ENCODE peak calls at places on chromosomes 2 and 18, in six cellular contexts. B is IMR-90, P is H9, E is mesenchymal stem cell, W is neuronal stem cell, I is H1. V is an unnamed sample.

GRCh38 chr2:215361211-215361875 is 49.5 kb downstream of the ATIC start:
- DNase-seq in B (peak), P (no peak), E (no peak), W (no peak), I (no peak), V (no peak)

GRCh38 chr2:72548081-72548764 is 277.6 kb downstream of the EXOC6B start:
- DNase-seq in B (no peak), P (no peak), E (no peak), W (no peak), I (no peak), V (no peak)

GRCh38 chr2:3142961-3143571 is 234.6 kb downstream of the EIPR1 start:
- DNase-seq in B (no peak), P (no peak), E (no peak), W (no peak), I (no peak), V (no peak)

GRCh38 chr2:113240915-113241911 is 37.5 kb downstream of the PAX8 start:
- DNase-seq in B (peak), P (no peak), E (peak), W (no peak), I (peak), V (peak)

GRCh38 chr18:23229472-23229871 is 94.2 kb downstream of the CABLES1 start:
- DNase-seq in B (peak), P (no peak), E (peak), W (no peak), I (no peak), V (no peak)

GRCh38 chr2:23414876-23415275 is 29.9 kb downstream of the KLHL29 start:
- DNase-seq in B (peak), P (peak), E (peak), W (no peak), I (no peak), V (peak)

GRCh38 chr2:145286716-145287115 is 766.8 kb upstream of the ZEB2 start:
- DNase-seq in B (no peak), P (no peak), E (no peak), W (no peak), I (no peak), V (no peak)

GRCh38 chr18:35695803-35696202 is 114.3 kb downstream of the GALNT1 start:
- DNase-seq in B (no peak), P (no peak), E (no peak), W (no peak), I (no peak), V (no peak)

GRCh38 chr2:164000171-164000570 is 264.4 kb upstream of the FIGN start:
- DNase-seq in B (no peak), P (no peak), E (no peak), W (no peak), I (no peak), V (no peak)

GRCh38 chr2:24840164-24840869 is 47.1 kb downstream of the CENPO start:
- DNase-seq in B (no peak), P (no peak), E (no peak), W (no peak), I (no peak), V (no peak)

GRCh38 chr2:238505119-238505891 is 78.6 kb downstream of the ASB1 start:
- DNase-seq in B (peak), P (no peak), E (no peak), W (no peak), I (no peak), V (no peak)

GRCh38 chr2:151973901-151974199 is 125.0 kb downstream of the CACNB4 start:
- DNase-seq in B (peak), P (peak), E (peak), W (peak), I (peak), V (peak)

GRCh38 chr18:35672897-35673296 is 91.4 kb downstream of the GALNT1 start:
- DNase-seq in B (peak), P (no peak), E (no peak), W (no peak), I (no peak), V (no peak)

DNA sequence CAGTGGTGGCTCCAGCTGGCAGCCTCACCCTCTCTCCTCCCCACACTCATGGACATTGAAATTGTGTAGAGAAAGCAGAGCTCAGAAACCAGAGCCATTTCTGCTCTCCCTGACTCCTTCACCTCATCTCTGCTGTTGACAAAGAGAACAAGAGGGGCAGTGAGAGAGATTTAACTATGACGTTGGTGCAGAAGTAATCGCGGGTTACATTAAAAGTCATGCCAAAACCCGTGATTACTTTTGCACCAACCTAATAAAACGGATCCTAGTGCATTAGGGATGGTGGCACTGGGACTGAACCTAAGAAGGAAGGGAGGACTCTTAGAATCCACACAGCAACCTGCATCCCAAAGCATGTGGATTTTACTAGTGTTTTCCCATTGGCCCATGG is 113.3 kb upstream of the CDC42EP3 start:
- DNase-seq in B (no peak), P (no peak), E (no peak), W (no peak), I (no peak), V (no peak)
- H2BK15ac ChIP-seq in B (peak), P (no peak), E (no peak), W (no peak), I (no peak), V (no peak)

GRCh38 chr2:155298001-155298400 is 599.5 kb downstream of the KCNJ3 start:
- DNase-seq in B (no peak), P (no peak), E (no peak), W (no peak), I (no peak), V (no peak)

DNA sequence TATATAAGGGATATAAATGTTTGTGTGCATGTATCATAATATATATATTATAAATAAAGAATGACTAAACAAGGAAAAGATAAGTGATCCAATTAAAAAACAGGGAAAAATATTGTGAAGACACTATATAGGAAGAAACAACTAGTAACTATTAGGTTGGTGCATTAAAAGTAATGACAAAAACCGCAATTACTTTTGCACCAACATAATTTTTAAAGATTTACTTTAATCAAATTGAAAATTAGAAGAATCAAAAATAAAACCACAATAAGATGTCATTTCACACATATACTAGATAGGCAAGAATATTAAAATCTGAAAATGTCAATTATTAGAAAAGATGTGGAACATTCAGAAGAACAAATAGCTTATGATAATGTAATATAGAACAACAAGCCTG is 595.9 kb downstream of the KCNJ3 start:
- DNase-seq in B (no peak), P (no peak), E (no peak), W (no peak), I (no peak), V (no peak)
- H2AK5ac ChIP-seq in B (no peak), P (no peak), E (no peak), W (no peak), I (no peak), V (no peak)

GRCh38 chr2:10508038-10508437 is 59.9 kb upstream of the ODC1 start:
- DNase-seq in B (no peak), P (no peak), E (no peak), W (no peak), I (no peak), V (no peak)
- H2BK15ac ChIP-seq in B (no peak), P (no peak), E (no peak), W (no peak), I (no peak), V (no peak)

GRCh38 chr2:191143791-191144190 is 7.0 kb downstream of the STAT4 start:
- DNase-seq in B (no peak), P (no peak), E (no peak), W (no peak), I (no peak), V (no peak)

GRCh38 chr2:191148766-191149165 is 2.0 kb downstream of the STAT4 start:
- DNase-seq in B (no peak), P (no peak), E (no peak), W (no peak), I (no peak), V (no peak)

GRCh38 chr2:191145769-191146471 is 4.9 kb downstream of the STAT4 start:
- DNase-seq in B (no peak), P (no peak), E (no peak), W (no peak), I (no peak), V (no peak)

GRCh38 chr2:191150121-191150450 is 708 bp downstream of the STAT4 start:
- DNase-seq in B (no peak), P (no peak), E (no peak), W (no peak), I (no peak), V (no peak)

GRCh38 chr2:191144217-191144616 is 6.6 kb downstream of the STAT4 start:
- DNase-seq in B (no peak), P (no peak), E (no peak), W (no peak), I (no peak), V (no peak)
- H2AK5ac ChIP-seq in B (no peak), P (no peak), E (no peak), W (no peak), I (no peak), V (no peak)

GRCh38 chr2:234145057-234145456 is 94.6 kb downstream of the SPP2 start:
- DNase-seq in B (no peak), P (no peak), E (no peak), W (no peak), I (no peak), V (no peak)
- H2BK15ac ChIP-seq in B (no peak), P (no peak), E (no peak), W (no peak), I (no peak), V (no peak)

GRCh38 chr2:174039551-174040416 is 74.6 kb upstream of the SP3 start:
- DNase-seq in B (peak), P (peak), E (peak), W (peak), I (peak), V (peak)
- H2AK5ac ChIP-seq in B (peak), P (no peak), E (peak), W (no peak), I (peak), V (no peak)

V was measured in mesendoderm.